ENCODE peak calls at places on chromosome 10, in nine cellular contexts. L is EH; M is NAMALWA; C is GF-D8; I is glutamatergic neuron; E is naive thymus-derived CD8-positive, alpha-beta T cell; Z is kidney tubule cell; Y is NCI-H1436; W is progenitor cell of endocrine pancreas. D is an unnamed sample.

GRCh38 chr10:63456437-63457210 is 9.2 kb downstream of the JMJD1C start:
- DNase-seq in L (peak), M (no peak), C (no peak), I (no peak), E (no peak), Z (peak), Y (no peak), W (no peak), D (peak)

GRCh38 chr10:14271621-14272020 is 59.1 kb downstream of the FRMD4A start:
- DNase-seq in L (peak), M (no peak), C (no peak), I (no peak), E (no peak), Z (no peak), Y (no peak), W (no peak), D (no peak)

GRCh38 chr10:69481280-69481679 is 30.0 kb downstream of the TSPAN15 start:
- DNase-seq in L (no peak), M (peak), C (peak), I (no peak), E (no peak), Z (peak), Y (no peak), W (no peak), D (peak)

GRCh38 chr10:86688398-86688921 is 20.1 kb downstream of the LDB3 start:
- DNase-seq in L (peak), M (peak), C (no peak), I (peak), E (peak), Z (peak), Y (peak), W (no peak), D (peak)

GRCh38 chr10:132243141-132243540 is 56.4 kb downstream of the DPYSL4 start:
- DNase-seq in L (no peak), M (no peak), C (no peak), I (no peak), E (no peak), Z (no peak), Y (no peak), W (no peak), D (no peak)

GRCh38 chr10:95742529-95742884 is 13.5 kb upstream of the ENTPD1 start:
- DNase-seq in L (no peak), M (no peak), C (peak), I (no peak), E (no peak), Z (peak), Y (no peak), W (no peak), D (no peak)

GRCh38 chr10:113534428-113534827 is 18.4 kb upstream of the HABP2 start:
- DNase-seq in L (no peak), M (no peak), C (no peak), I (no peak), E (no peak), Z (peak), Y (no peak), W (no peak), D (no peak)

GRCh38 chr10:62402503-62402902 is 28.3 kb downstream of the ZNF365 start:
- DNase-seq in L (peak), M (no peak), C (no peak), I (no peak), E (no peak), Z (no peak), Y (no peak), W (no peak), D (no peak)

GRCh38 chr10:91707236-91707635 is 74.4 kb upstream of the PPP1R3C start:
- DNase-seq in L (no peak), M (no peak), C (no peak), I (no peak), E (no peak), Z (no peak), Y (no peak), W (no peak), D (no peak)

GRCh38 chr10:24858908-24859270 is 93.5 kb downstream of the PRTFDC1 start:
- DNase-seq in L (no peak), M (no peak), C (no peak), I (no peak), E (no peak), Z (no peak), Y (no peak), W (no peak), D (no peak)

GRCh38 chr10:44766601-44767000 is 144.5 kb upstream of the TMEM72 start:
- DNase-seq in L (peak), M (no peak), C (no peak), I (no peak), E (no peak), Z (no peak), Y (no peak), W (no peak), D (no peak)

GRCh38 chr10:100007239-100008141 is 2.3 kb downstream of the DNMBP start:
- DNase-seq in L (peak), M (peak), C (no peak), I (no peak), E (no peak), Z (no peak), Y (no peak), W (no peak), D (no peak)

D was measured in MV-4-11.